ENCODE peak calls at places on chromosomes 1 and 21, in four cellular contexts. One of them, this sample, is unnamed.

GRCh38 chr1:30184393-30185141 is 538.8 kb downstream of the MATN1 start:
- DNase-seq in activated CD4-positive, alpha-beta memory T cell treated with anti-CD3 and anti-CD28 coated beads for 36 hours: no peak
- DNase-seq in fibroblast of the aortic adventitia: no peak
- DNase-seq in SK-N-DZ: no peak
- DNase-seq in this sample: no peak

GRCh38 chr1:101166583-101167120 is 70.2 kb upstream of the S1PR1 start:
- DNase-seq in activated CD4-positive, alpha-beta memory T cell treated with anti-CD3 and anti-CD28 coated beads for 36 hours: no peak
- DNase-seq in fibroblast of the aortic adventitia: no peak
- DNase-seq in SK-N-DZ: no peak
- DNase-seq in this sample: no peak

GRCh38 chr1:7153464-7153863 is 368.2 kb downstream of the CAMTA1 start:
- DNase-seq in activated CD4-positive, alpha-beta memory T cell treated with anti-CD3 and anti-CD28 coated beads for 36 hours: no peak
- DNase-seq in fibroblast of the aortic adventitia: no peak
- DNase-seq in SK-N-DZ: peak; percentile 49
- DNase-seq in this sample: no peak

GRCh38 chr21:44376606-44377005 is 23.2 kb downstream of the TRPM2 start:
- DNase-seq in activated CD4-positive, alpha-beta memory T cell treated with anti-CD3 and anti-CD28 coated beads for 36 hours: no peak
- DNase-seq in fibroblast of the aortic adventitia: no peak
- DNase-seq in SK-N-DZ: no peak
- DNase-seq in this sample: no peak

GRCh38 chr1:92043621-92044020 is 13.8 kb downstream of the EPHX4 start:
- DNase-seq in activated CD4-positive, alpha-beta memory T cell treated with anti-CD3 and anti-CD28 coated beads for 36 hours: no peak
- DNase-seq in fibroblast of the aortic adventitia: no peak
- DNase-seq in SK-N-DZ: no peak
- DNase-seq in this sample: no peak

GRCh38 chr21:42974832-42975820 is 764 bp downstream of the PKNOX1 start:
- DNase-seq in activated CD4-positive, alpha-beta memory T cell treated with anti-CD3 and anti-CD28 coated beads for 36 hours: peak; percentile 70
- DNase-seq in fibroblast of the aortic adventitia: peak; percentile 56
- DNase-seq in SK-N-DZ: peak; percentile 70
- DNase-seq in this sample: no peak

GRCh38 chr1:62593825-62594394 is 3.4 kb upstream of the ANGPTL3 start:
- DNase-seq in activated CD4-positive, alpha-beta memory T cell treated with anti-CD3 and anti-CD28 coated beads for 36 hours: no peak
- DNase-seq in fibroblast of the aortic adventitia: peak; percentile 32
- DNase-seq in SK-N-DZ: no peak
- DNase-seq in this sample: no peak

GRCh38 chr1:4734791-4735190 is 80.4 kb downstream of the AJAP1 start:
- DNase-seq in activated CD4-positive, alpha-beta memory T cell treated with anti-CD3 and anti-CD28 coated beads for 36 hours: no peak
- DNase-seq in fibroblast of the aortic adventitia: no peak
- DNase-seq in SK-N-DZ: no peak
- DNase-seq in this sample: no peak

GRCh38 chr1:229060140-229060539 is 210.8 kb upstream of the RAB4A start:
- DNase-seq in activated CD4-positive, alpha-beta memory T cell treated with anti-CD3 and anti-CD28 coated beads for 36 hours: no peak
- DNase-seq in fibroblast of the aortic adventitia: no peak
- DNase-seq in SK-N-DZ: peak; percentile 22
- DNase-seq in this sample: no peak

GRCh38 chr21:25503981-25504380 is 103.3 kb downstream of the MRPL39 start:
- DNase-seq in activated CD4-positive, alpha-beta memory T cell treated with anti-CD3 and anti-CD28 coated beads for 36 hours: no peak
- DNase-seq in fibroblast of the aortic adventitia: no peak
- DNase-seq in SK-N-DZ: no peak
- DNase-seq in this sample: no peak

GRCh38 chr1:99544328-99544727 is 101.6 kb upstream of the PALMD start:
- DNase-seq in activated CD4-positive, alpha-beta memory T cell treated with anti-CD3 and anti-CD28 coated beads for 36 hours: no peak
- DNase-seq in fibroblast of the aortic adventitia: peak; percentile 46
- DNase-seq in SK-N-DZ: no peak
- DNase-seq in this sample: no peak

GRCh38 chr1:225474986-225475820 is 47.4 kb upstream of the LBR start:
- DNase-seq in activated CD4-positive, alpha-beta memory T cell treated with anti-CD3 and anti-CD28 coated beads for 36 hours: peak; percentile 77
- DNase-seq in fibroblast of the aortic adventitia: peak; percentile 70
- DNase-seq in SK-N-DZ: peak; percentile 63
- DNase-seq in this sample: no peak

GRCh38 chr1:89736937-89737733 is 83.7 kb upstream of the LRRC8D start:
- DNase-seq in activated CD4-positive, alpha-beta memory T cell treated with anti-CD3 and anti-CD28 coated beads for 36 hours: no peak
- DNase-seq in fibroblast of the aortic adventitia: no peak
- DNase-seq in SK-N-DZ: no peak
- DNase-seq in this sample: no peak